ENCODE peak calls at places on chromosomes 4 and X, in seven cellular contexts. D is ELR, N is hippocampal formation, S is glutamatergic neuron, A is amygdala, E is NT2/D1, I is ACHN. C is an unnamed sample.

GRCh38 chr4:142095886-142096605 is 459.7 kb downstream of the IL15 start:
- DNase-seq in D (peak), N (no peak), S (no peak), A (no peak), E (no peak), I (peak), C (peak)

GRCh38 chr4:135917016-135917415 is 1615.3 kb downstream of the PCDH18 start:
- DNase-seq in D (peak), N (no peak), S (no peak), A (no peak), E (no peak), I (no peak), C (no peak)

GRCh38 chrX:119488749-119489148 is 20.5 kb downstream of the SLC25A5 start:
- DNase-seq in D (peak), N (no peak), S (peak), A (peak), E (no peak), I (peak), C (no peak)

GRCh38 chrX:39930777-39931553 is 166.8 kb downstream of the BCOR start:
- DNase-seq in D (no peak), N (no peak), S (no peak), A (no peak), E (no peak), I (no peak), C (no peak)

GRCh38 chrX:27674491-27674890 is 84.3 kb downstream of the DCAF8L2 start:
- DNase-seq in D (no peak), N (no peak), S (no peak), A (no peak), E (no peak), I (no peak), C (peak)

GRCh38 chr4:82049294-82049693 is 324.5 kb downstream of the HNRNPD start:
- DNase-seq in D (no peak), N (no peak), S (no peak), A (no peak), E (no peak), I (no peak), C (no peak)

GRCh38 chr4:185270037-185270436 is 60.6 kb downstream of the SNX25 start:
- DNase-seq in D (no peak), N (no peak), S (no peak), A (no peak), E (no peak), I (no peak), C (no peak)

GRCh38 chr4:1403591-1404572 is 2.4 kb downstream of the NKX1-1 start:
- DNase-seq in D (no peak), N (no peak), S (peak), A (no peak), E (no peak), I (no peak), C (no peak)

GRCh38 chr4:37687175-37687525 is 974 bp upstream of the RELL1 start:
- DNase-seq in D (peak), N (no peak), S (no peak), A (no peak), E (no peak), I (no peak), C (no peak)

GRCh38 chr4:7037425-7037824 is 5.7 kb upstream of the TADA2B start:
- DNase-seq in D (no peak), N (no peak), S (no peak), A (no peak), E (no peak), I (no peak), C (no peak)

GRCh38 chr4:6024450-6024960 is 6.3 kb upstream of the C4orf50 start:
- DNase-seq in D (no peak), N (no peak), S (no peak), A (no peak), E (no peak), I (no peak), C (no peak)

GRCh38 chrX:20454117-20454516 is 187.4 kb upstream of the RPS6KA3 start:
- DNase-seq in D (peak), N (no peak), S (no peak), A (no peak), E (no peak), I (no peak), C (no peak)

GRCh38 chrX:56248492-56248891 is 16.3 kb downstream of the KLF8 start:
- DNase-seq in D (peak), N (no peak), S (peak), A (no peak), E (no peak), I (peak), C (peak)

GRCh38 chr4:4390046-4390445 is 3.1 kb downstream of the NSG1 start:
- DNase-seq in D (no peak), N (no peak), S (no peak), A (no peak), E (no peak), I (no peak), C (no peak)

GRCh38 chr4:20194079-20195013 is 57.4 kb upstream of the SLIT2 start:
- DNase-seq in D (peak), N (no peak), S (no peak), A (no peak), E (no peak), I (no peak), C (peak)

GRCh38 chrX:154040307-154040756 is 20.6 kb upstream of the IRAK1 start:
- DNase-seq in D (peak), N (no peak), S (no peak), A (no peak), E (no peak), I (no peak), C (peak)

GRCh38 chrX:119406739-119407138 is 7.6 kb downstream of the SLC25A43 start:
- DNase-seq in D (peak), N (no peak), S (no peak), A (no peak), E (no peak), I (no peak), C (no peak)

GRCh38 chr4:26238782-26239647 is 81.8 kb upstream of the RBPJ start:
- DNase-seq in D (peak), N (peak), S (peak), A (peak), E (no peak), I (no peak), C (no peak)

GRCh38 chrX:53435997-53436396 is 1.8 kb upstream of the HSD17B10 start:
- DNase-seq in D (peak), N (peak), S (peak), A (no peak), E (peak), I (peak), C (peak)

GRCh38 chrX:136689441-136689840 is 41.5 kb downstream of the CD40LG start:
- DNase-seq in D (no peak), N (no peak), S (no peak), A (no peak), E (peak), I (no peak), C (no peak)

GRCh38 chrX:21870494-21870893 is 14.7 kb downstream of the YY2 start:
- DNase-seq in D (no peak), N (no peak), S (no peak), A (no peak), E (no peak), I (no peak), C (no peak)

GRCh38 chrX:28787206-28787605 is 200.0 kb downstream of the IL1RAPL1 start:
- DNase-seq in D (peak), N (no peak), S (no peak), A (no peak), E (no peak), I (peak), C (peak)

GRCh38 chrX:625137-625691 is 5.4 kb upstream of the SHOX start:
- DNase-seq in D (no peak), N (no peak), S (no peak), A (no peak), E (no peak), I (no peak), C (no peak)

GRCh38 chrX:17833954-17834353 is 27.1 kb downstream of the RAI2 start:
- DNase-seq in D (no peak), N (no peak), S (no peak), A (no peak), E (no peak), I (no peak), C (no peak)

GRCh38 chr4:76923619-76924357 is 25.8 kb upstream of the SEPTIN11 start:
- DNase-seq in D (peak), N (no peak), S (no peak), A (no peak), E (no peak), I (no peak), C (no peak)

GRCh38 chr4:77179512-77179911 is 22.5 kb downstream of the CCNG2 start:
- DNase-seq in D (no peak), N (no peak), S (no peak), A (no peak), E (no peak), I (no peak), C (no peak)

GRCh38 chr4:165204462-165204830 is 2.9 kb upstream of the KLHL2 start:
- DNase-seq in D (peak), N (no peak), S (no peak), A (no peak), E (no peak), I (peak), C (no peak)

GRCh38 chr4:104491396-104491821 is 3.3 kb downstream of the CXXC4 start:
- DNase-seq in D (peak), N (peak), S (peak), A (peak), E (no peak), I (no peak), C (peak)

GRCh38 chr4:17060230-17060629 is 161.8 kb upstream of the LDB2 start:
- DNase-seq in D (no peak), N (no peak), S (no peak), A (no peak), E (no peak), I (no peak), C (no peak)

GRCh38 chr4:4694296-4694772 is 152.5 kb upstream of the STX18 start:
- DNase-seq in D (peak), N (peak), S (no peak), A (peak), E (peak), I (peak), C (no peak)

GRCh38 chr4:102441978-102442890 is 58.9 kb upstream of the NFKB1 start:
- DNase-seq in D (no peak), N (no peak), S (no peak), A (no peak), E (no peak), I (no peak), C (no peak)

GRCh38 chrX:77087529-77088169 is 359.5 kb upstream of the FGF16 start:
- DNase-seq in D (no peak), N (no peak), S (no peak), A (peak), E (no peak), I (no peak), C (no peak)

GRCh38 chrX:132009344-132009743 is 13.8 kb upstream of the STK26 start:
- DNase-seq in D (no peak), N (no peak), S (no peak), A (no peak), E (no peak), I (no peak), C (no peak)

GRCh38 chrX:53374923-53375322 is 47.5 kb downstream of the SMC1A start:
- DNase-seq in D (no peak), N (no peak), S (no peak), A (no peak), E (no peak), I (no peak), C (no peak)

GRCh38 chrX:55593296-55593695 is 29.9 kb upstream of the FOXR2 start:
- DNase-seq in D (no peak), N (no peak), S (no peak), A (no peak), E (no peak), I (no peak), C (no peak)

GRCh38 chr4:2252530-2252924 is 9.4 kb downstream of the MXD4 start:
- DNase-seq in D (no peak), N (no peak), S (no peak), A (no peak), E (no peak), I (no peak), C (no peak)

GRCh38 chr4:168335621-168336020 is 17.1 kb upstream of the DDX60 start:
- DNase-seq in D (no peak), N (no peak), S (no peak), A (no peak), E (no peak), I (no peak), C (no peak)

GRCh38 chr4:139483000-139483399 is 29.1 kb downstream of the RAB33B start:
- DNase-seq in D (no peak), N (no peak), S (no peak), A (no peak), E (no peak), I (no peak), C (no peak)

GRCh38 chr4:109803924-109804571 is 2.2 kb upstream of the CFI start:
- DNase-seq in D (peak), N (no peak), S (no peak), A (no peak), E (no peak), I (peak), C (peak)

C was measured in RWPE1.